ENCODE peak calls at places on chromosomes 3 and 15, in four cellular contexts. A, N, O and Q are unnamed samples.

GRCh38 chr3:181056276-181056675 is 66.7 kb upstream of the DNAJC19 start:
- ATAC-seq in A (no peak), N (no peak), O (no peak), Q (no peak)

GRCh38 chr3:108301695-108302404 is 5.5 kb downstream of the HHLA2 start:
- ATAC-seq in A (no peak), N (peak), O (peak), Q (no peak)

GRCh38 chr3:121545049-121545563 is 682 bp downstream of the POLQ start:
- ATAC-seq in A (no peak), N (peak), O (peak), Q (no peak)

GRCh38 chr15:33026614-33027013 is 167.9 kb downstream of the FMN1 start:
- ATAC-seq in A (no peak), N (no peak), O (no peak), Q (no peak)

GRCh38 chr3:81218023-81218422 is 543.4 kb downstream of the GBE1 start:
- ATAC-seq in A (no peak), N (no peak), O (no peak), Q (no peak)

GRCh38 chr15:100107606-100108225 is 234.1 kb downstream of the ADAMTS17 start:
- ATAC-seq in A (no peak), N (no peak), O (no peak), Q (no peak)

GRCh38 chr15:25812073-25812472 is 51.1 kb downstream of the ATP10A start:
- ATAC-seq in A (peak), N (no peak), O (no peak), Q (no peak)

GRCh38 chr3:39499651-39500273 is 32.3 kb downstream of the MOBP start:
- ATAC-seq in A (no peak), N (no peak), O (no peak), Q (no peak)

GRCh38 chr3:56096941-56097340 is 371.3 kb downstream of the ERC2 start:
- ATAC-seq in A (no peak), N (no peak), O (no peak), Q (peak)

GRCh38 chr3:65638301-65638700 is 400.4 kb downstream of the MAGI1 start:
- ATAC-seq in A (no peak), N (no peak), O (no peak), Q (no peak)

GRCh38 chr3:162196964-162197363 is 700.4 kb downstream of the OTOL1 start:
- ATAC-seq in A (no peak), N (no peak), O (no peak), Q (no peak)

GRCh38 chr3:12503126-12503952 is 19.1 kb downstream of the TSEN2 start:
- ATAC-seq in A (no peak), N (no peak), O (no peak), Q (no peak)

GRCh38 chr3:34783881-34784280 is 855.4 kb upstream of the ARPP21 start:
- ATAC-seq in A (no peak), N (no peak), O (no peak), Q (no peak)

GRCh38 chr3:169992156-169992555 is 25.5 kb downstream of the SEC62 start:
- ATAC-seq in A (no peak), N (no peak), O (no peak), Q (no peak)

GRCh38 chr3:136734382-136735070 is 17.7 kb downstream of the STAG1 start:
- ATAC-seq in A (peak), N (no peak), O (peak), Q (no peak)

GRCh38 chr3:133589503-133589902 is 16.0 kb downstream of the CDV3 start:
- ATAC-seq in A (no peak), N (no peak), O (no peak), Q (no peak)

GRCh38 chr3:172314616-172315015 is 133.6 kb downstream of the GHSR start:
- ATAC-seq in A (no peak), N (no peak), O (no peak), Q (no peak)

GRCh38 chr3:188700918-188701317 is 470.9 kb upstream of the TPRG1 start:
- ATAC-seq in A (no peak), N (no peak), O (peak), Q (no peak)

GRCh38 chr3:154898916-154899315 is 181.2 kb upstream of the MME start:
- ATAC-seq in A (no peak), N (no peak), O (no peak), Q (no peak)

GRCh38 chr15:62426387-62426956 is 261.4 kb upstream of the C2CD4B start:
- ATAC-seq in A (no peak), N (no peak), O (no peak), Q (no peak)

GRCh38 chr3:38117163-38117716 is 19.7 kb downstream of the ACAA1 start:
- ATAC-seq in A (no peak), N (no peak), O (no peak), Q (peak)

GRCh38 chr3:45139372-45139894 is 6.7 kb downstream of the CDCP1 start:
- ATAC-seq in A (no peak), N (no peak), O (peak), Q (peak)

GRCh38 chr15:54307926-54308325 is 329.7 kb downstream of the UNC13C start:
- ATAC-seq in A (no peak), N (no peak), O (no peak), Q (no peak)

GRCh38 chr15:69159805-69160140 is 662 bp upstream of the GLCE start:
- ATAC-seq in A (no peak), N (no peak), O (no peak), Q (no peak)

GRCh38 chr3:1774597-1774996 is 324.1 kb upstream of the CNTN4 start:
- ATAC-seq in A (no peak), N (no peak), O (no peak), Q (no peak)

GRCh38 chr3:141789281-141789680 is 26.1 kb downstream of the GRK7 start:
- ATAC-seq in A (no peak), N (peak), O (peak), Q (no peak)

GRCh38 chr3:140187648-140188221 is 252.8 kb downstream of the CLSTN2 start:
- ATAC-seq in A (no peak), N (no peak), O (no peak), Q (no peak)

GRCh38 chr3:2889772-2890171 is 220.4 kb downstream of the IL5RA start:
- ATAC-seq in A (no peak), N (no peak), O (no peak), Q (no peak)

GRCh38 chr15:92930776-92931175 is 30.7 kb downstream of the CHD2 start:
- ATAC-seq in A (no peak), N (peak), O (no peak), Q (peak)

GRCh38 chr3:10581251-10581650 is 75.9 kb upstream of the ATP2B2 start:
- ATAC-seq in A (no peak), N (no peak), O (no peak), Q (no peak)

GRCh38 chr3:122938756-122939425 is 88.7 kb downstream of the SEMA5B start:
- ATAC-seq in A (no peak), N (no peak), O (no peak), Q (peak)

GRCh38 chr3:137796993-137797392 is 32.9 kb downstream of the SOX14 start:
- ATAC-seq in A (no peak), N (no peak), O (no peak), Q (no peak)

GRCh38 chr15:70584838-70585706 is 178.3 kb downstream of the UACA start:
- ATAC-seq in A (peak), N (peak), O (peak), Q (peak)

GRCh38 chr3:24829632-24830229 is 335.1 kb upstream of the THRB start:
- ATAC-seq in A (no peak), N (peak), O (no peak), Q (peak)

GRCh38 chr3:13174803-13175135 is 101.5 kb upstream of the IQSEC1 start:
- ATAC-seq in A (no peak), N (no peak), O (no peak), Q (no peak)